ENCODE peak calls at places on chromosomes 4 and X, in eight cellular contexts. One of them, this sample, is unnamed.

GRCh38 chr4:8886625-8887406 is 15.2 kb upstream of the HMX1 start:
- DNase-seq in PC-3: peak
- DNase-seq in GM10248: no peak
- DNase-seq in GM23248: peak
- DNase-seq in WTC11: no peak
- DNase-seq in BJ: no peak
- DNase-seq in mucosa of descending colon: no peak
- DNase-seq in IMR-90: no peak
- DNase-seq in this sample: no peak

GRCh38 chr4:54063737-54064316 is 578 bp downstream of the CHIC2 start:
- DNase-seq in PC-3: peak
- DNase-seq in GM10248: peak
- DNase-seq in GM23248: peak
- DNase-seq in WTC11: peak
- DNase-seq in BJ: no peak
- DNase-seq in mucosa of descending colon: peak
- DNase-seq in IMR-90: no peak
- DNase-seq in this sample: peak

GRCh38 chrX:137852502-137852901 is 286.6 kb downstream of the ZIC3 start:
- DNase-seq in PC-3: no peak
- DNase-seq in GM10248: no peak
- DNase-seq in GM23248: no peak
- DNase-seq in WTC11: no peak
- DNase-seq in BJ: no peak
- DNase-seq in mucosa of descending colon: no peak
- DNase-seq in IMR-90: no peak
- DNase-seq in this sample: no peak

GRCh38 chrX:122945328-122945727 is 238.8 kb upstream of the GRIA3 start:
- DNase-seq in PC-3: peak
- DNase-seq in GM10248: no peak
- DNase-seq in GM23248: no peak
- DNase-seq in WTC11: no peak
- DNase-seq in BJ: no peak
- DNase-seq in mucosa of descending colon: no peak
- DNase-seq in IMR-90: no peak
- DNase-seq in this sample: no peak

GRCh38 chr4:134470544-134470943 is 269.0 kb upstream of the PABPC4L start:
- DNase-seq in PC-3: peak
- DNase-seq in GM10248: peak
- DNase-seq in GM23248: no peak
- DNase-seq in WTC11: peak
- DNase-seq in BJ: no peak
- DNase-seq in mucosa of descending colon: no peak
- DNase-seq in IMR-90: no peak
- DNase-seq in this sample: no peak

GRCh38 chr4:184383497-184384055 is 90.8 kb downstream of the IRF2 start:
- DNase-seq in PC-3: peak
- DNase-seq in GM10248: no peak
- DNase-seq in GM23248: peak
- DNase-seq in WTC11: no peak
- DNase-seq in BJ: peak
- DNase-seq in mucosa of descending colon: no peak
- DNase-seq in IMR-90: peak
- DNase-seq in this sample: peak

GRCh38 chrX:74431807-74432206 is 10.5 kb downstream of the SLC16A2 start:
- DNase-seq in PC-3: no peak
- DNase-seq in GM10248: no peak
- DNase-seq in GM23248: no peak
- DNase-seq in WTC11: no peak
- DNase-seq in BJ: no peak
- DNase-seq in mucosa of descending colon: no peak
- DNase-seq in IMR-90: no peak
- DNase-seq in this sample: no peak

GRCh38 chr4:85491527-85491926 is 16.6 kb downstream of the ARHGAP24 start:
- DNase-seq in PC-3: no peak
- DNase-seq in GM10248: no peak
- DNase-seq in GM23248: no peak
- DNase-seq in WTC11: no peak
- DNase-seq in BJ: no peak
- DNase-seq in mucosa of descending colon: no peak
- DNase-seq in IMR-90: no peak
- DNase-seq in this sample: no peak

GRCh38 chrX:43505759-43506158 is 150.3 kb upstream of the MAOA start:
- DNase-seq in PC-3: peak
- DNase-seq in GM10248: no peak
- DNase-seq in GM23248: peak
- DNase-seq in WTC11: no peak
- DNase-seq in BJ: no peak
- DNase-seq in mucosa of descending colon: no peak
- DNase-seq in IMR-90: no peak
- DNase-seq in this sample: no peak

GRCh38 chrX:23953908-23954269 is 46.1 kb downstream of the CXorf58 start:
- DNase-seq in PC-3: no peak
- DNase-seq in GM10248: no peak
- DNase-seq in GM23248: no peak
- DNase-seq in WTC11: no peak
- DNase-seq in BJ: no peak
- DNase-seq in mucosa of descending colon: no peak
- DNase-seq in IMR-90: no peak
- DNase-seq in this sample: no peak

GRCh38 chrX:30649859-30650258 is 3.4 kb upstream of the GK start:
- DNase-seq in PC-3: peak
- DNase-seq in GM10248: peak
- DNase-seq in GM23248: no peak
- DNase-seq in WTC11: no peak
- DNase-seq in BJ: no peak
- DNase-seq in mucosa of descending colon: no peak
- DNase-seq in IMR-90: peak
- DNase-seq in this sample: no peak

GRCh38 chr4:36043241-36043640 is 201.1 kb downstream of the ARAP2 start:
- DNase-seq in PC-3: no peak
- DNase-seq in GM10248: no peak
- DNase-seq in GM23248: no peak
- DNase-seq in WTC11: no peak
- DNase-seq in BJ: no peak
- DNase-seq in mucosa of descending colon: no peak
- DNase-seq in IMR-90: no peak
- DNase-seq in this sample: no peak

GRCh38 chr4:129231907-129232626 is 136.1 kb downstream of the C4orf33 start:
- DNase-seq in PC-3: peak
- DNase-seq in GM10248: no peak
- DNase-seq in GM23248: no peak
- DNase-seq in WTC11: no peak
- DNase-seq in BJ: no peak
- DNase-seq in mucosa of descending colon: no peak
- DNase-seq in IMR-90: no peak
- DNase-seq in this sample: no peak

This sample was measured in GM03348.